ENCODE peak calls at places on chromosomes 3 and 15, in ten cellular contexts. U is mucosa of descending colon, C is psoas muscle, E is spleen, O is epithelial cell of esophagus, Q is endodermal cell, H is astrocyte of the spinal cord, B is esophagus squamous epithelium, X is foreskin fibroblast, I is lung. Y is an unnamed sample.

GRCh38 chr15:62782100-62782791 is 260.3 kb upstream of the TPM1 start:
- DNase-seq in U (no peak), X (peak), H (peak), O (peak), C (peak), B (no peak), E (no peak), I (peak), Q (peak), Y (peak)

GRCh38 chr3:89411211-89411610 is 303.8 kb downstream of the EPHA3 start:
- DNase-seq in H (no peak), U (no peak), I (no peak), O (no peak), X (no peak), C (no peak), Q (no peak), E (no peak), B (no peak), Y (no peak)

GRCh38 chr15:59791646-59792208 is 102.6 kb upstream of the BNIP2 start:
- DNase-seq in C (no peak), U (no peak), H (no peak), I (no peak), B (no peak), Q (no peak), X (no peak), O (no peak), E (no peak), Y (no peak)

GRCh38 chr3:133930341-133930933 is 34.8 kb upstream of the RAB6B start:
- DNase-seq in X (peak), E (peak), H (peak), C (no peak), B (no peak), I (peak), U (no peak), Q (peak), O (peak), Y (no peak)

GRCh38 chr3:101611023-101611422 is 37.0 kb downstream of the PCNP start:
- DNase-seq in H (no peak), E (no peak), B (no peak), I (no peak), O (no peak), Q (no peak), C (no peak), X (no peak), U (no peak), Y (no peak)

GRCh38 chr3:112656045-112656444 is 15.1 kb upstream of the CCDC80 start:
- DNase-seq in U (no peak), C (no peak), H (peak), Q (no peak), X (no peak), E (no peak), O (no peak), I (no peak), B (no peak), Y (no peak)

GRCh38 chr3:159416854-159417253 is 571.8 kb upstream of the IL12A start:
- DNase-seq in E (no peak), U (no peak), B (no peak), O (no peak), X (peak), H (peak), Q (no peak), C (no peak), I (no peak), Y (no peak)

GRCh38 chr3:38573606-38574005 is 75.9 kb downstream of the SCN5A start:
- DNase-seq in H (peak), O (no peak), Q (peak), B (no peak), I (no peak), C (no peak), E (peak), X (no peak), U (no peak), Y (no peak)

GRCh38 chr3:15611018-15611417 is 9.5 kb downstream of the BTD start:
- DNase-seq in B (no peak), I (no peak), Q (no peak), H (no peak), U (no peak), C (no peak), X (no peak), O (no peak), E (no peak), Y (no peak)

GRCh38 chr3:23387286-23387918 is 184.3 kb downstream of the UBE2E2 start:
- DNase-seq in U (no peak), O (no peak), C (no peak), Q (no peak), E (no peak), I (no peak), X (no peak), H (no peak), B (no peak), Y (no peak)

GRCh38 chr3:61371123-61371522 is 119.9 kb upstream of the FHIT start:
- DNase-seq in Q (peak), I (no peak), B (no peak), U (no peak), X (no peak), E (no peak), H (peak), C (no peak), O (peak), Y (peak)

GRCh38 chr3:29382399-29382798 is 101.5 kb downstream of the RBMS3 start:
- DNase-seq in B (no peak), I (no peak), U (no peak), O (no peak), H (peak), X (peak), C (no peak), Q (no peak), E (no peak), Y (no peak)

GRCh38 chr3:102790742-102791141 is 355.9 kb downstream of the ZPLD1 start:
- DNase-seq in E (no peak), U (no peak), O (peak), C (no peak), X (no peak), B (no peak), I (no peak), H (peak), Q (no peak), Y (no peak)

GRCh38 chr3:175456496-175456895 is 597.4 kb downstream of the NAALADL2 start:
- DNase-seq in Q (no peak), I (no peak), O (peak), E (no peak), C (no peak), B (no peak), X (peak), U (no peak), H (no peak), Y (no peak)

GRCh38 chr15:74770211-74770892 is 11.5 kb upstream of the CSK start:
- DNase-seq in X (no peak), H (no peak), E (no peak), Q (no peak), C (no peak), B (no peak), I (no peak), U (no peak), O (no peak), Y (no peak)

GRCh38 chr15:35139822-35140221 is 54.7 kb upstream of the NANOGP8 start:
- DNase-seq in H (no peak), B (no peak), E (no peak), X (no peak), C (no peak), U (no peak), O (no peak), I (no peak), Q (no peak), Y (no peak)

GRCh38 chr3:71859128-71859519 is 74.2 kb upstream of the PROK2 start:
- DNase-seq in I (no peak), H (no peak), X (no peak), C (no peak), E (no peak), U (no peak), B (no peak), O (peak), Q (no peak), Y (no peak)

GRCh38 chr3:61464785-61465184 is 96.6 kb upstream of the PTPRG start:
- DNase-seq in I (no peak), C (no peak), O (no peak), U (no peak), B (no peak), X (no peak), E (no peak), H (no peak), Q (no peak), Y (no peak)

GRCh38 chr15:74319138-74319460 is 48.3 kb downstream of the CYP11A1 start:
- DNase-seq in X (no peak), O (no peak), B (no peak), I (no peak), E (no peak), Q (no peak), H (no peak), C (no peak), U (no peak), Y (no peak)

GRCh38 chr3:75294124-75294523 is 370.0 kb upstream of the FRG2C start:
- DNase-seq in E (no peak), I (peak), H (peak), B (no peak), C (no peak), Q (peak), X (peak), O (no peak), U (peak), Y (peak)

GRCh38 chr15:78302579-78302978 is 3.2 kb upstream of the SKIC8 start:
- DNase-seq in H (peak), U (no peak), X (peak), I (no peak), Q (no peak), O (peak), B (no peak), E (no peak), C (no peak), Y (no peak)

GRCh38 chr3:13204177-13204581 is 130.9 kb upstream of the IQSEC1 start:
- DNase-seq in O (no peak), B (no peak), E (peak), C (no peak), Q (peak), U (no peak), X (no peak), I (no peak), H (no peak), Y (no peak)

GRCh38 chr3:137171834-137172603 is 214.2 kb downstream of the IL20RB start:
- DNase-seq in Q (no peak), C (no peak), E (no peak), I (no peak), U (no peak), X (no peak), H (no peak), O (peak), B (no peak), Y (no peak)

GRCh38 chr3:79086514-79086913 is 681.3 kb downstream of the ROBO1 start:
- DNase-seq in C (no peak), Q (peak), O (peak), U (no peak), X (peak), H (peak), B (no peak), E (no peak), I (peak), Y (peak)

GRCh38 chr3:184757010-184757651 is 45.3 kb upstream of the MAGEF1 start:
- DNase-seq in E (peak), I (no peak), O (peak), B (no peak), Q (peak), U (peak), C (peak), X (peak), H (peak), Y (no peak)

GRCh38 chr3:99614768-99615167 is 23.6 kb upstream of the COL8A1 start:
- DNase-seq in Q (no peak), H (no peak), X (no peak), B (no peak), E (no peak), U (no peak), C (no peak), I (no peak), O (no peak), Y (no peak)

GRCh38 chr3:141257971-141258370 is 26.3 kb downstream of the PXYLP1 start:
- DNase-seq in X (no peak), U (no peak), I (no peak), O (no peak), C (no peak), B (no peak), Q (peak), H (no peak), E (no peak), Y (no peak)

GRCh38 chr3:149277338-149277813 is 55.7 kb upstream of the CP start:
- DNase-seq in H (peak), Q (no peak), C (no peak), O (peak), B (no peak), X (peak), E (no peak), U (no peak), I (no peak), Y (no peak)

GRCh38 chr3:49422379-49423248 is at the start of gene AMT:
- DNase-seq in U (peak), X (no peak), I (peak), O (no peak), B (no peak), H (peak), C (peak), Q (peak), E (peak), Y (peak)

GRCh38 chr3:112117826-112118571 is 15.0 kb downstream of the GCSAM start:
- DNase-seq in H (no peak), C (no peak), B (no peak), E (peak), Q (peak), X (no peak), U (no peak), O (no peak), I (no peak), Y (no peak)

GRCh38 chr3:115785782-115786181 is 162.5 kb downstream of the GAP43 start:
- DNase-seq in E (no peak), X (no peak), B (no peak), C (no peak), I (no peak), H (no peak), U (no peak), Q (no peak), O (no peak), Y (no peak)

GRCh38 chr15:80289558-80290277 is 37.7 kb upstream of the CTXND1 start:
- DNase-seq in E (no peak), C (no peak), U (no peak), X (no peak), I (no peak), H (no peak), O (no peak), Q (no peak), B (no peak), Y (no peak)

DNA sequence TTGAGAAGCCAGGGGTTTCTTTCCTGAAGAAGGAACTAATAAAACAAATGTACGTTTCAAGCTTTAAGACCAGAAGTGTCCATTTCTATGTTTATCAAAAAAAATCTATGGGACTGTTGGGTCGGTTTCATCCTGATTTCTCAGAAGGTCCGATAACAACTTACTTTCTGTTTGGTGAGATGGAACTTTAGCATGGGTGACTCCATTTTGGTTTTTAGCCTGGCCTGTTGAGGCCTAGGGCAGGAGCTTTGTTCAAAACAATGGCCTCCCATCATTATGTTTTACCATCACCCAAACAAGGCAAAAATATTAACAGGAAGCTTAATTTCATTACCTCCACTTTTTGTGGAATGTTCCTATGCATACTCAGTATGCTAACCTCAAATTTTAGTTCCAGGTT is 76.4 kb upstream of the PIAS1 start:
- DNase-seq in E (no peak), O (no peak), Q (no peak), X (no peak), U (no peak), C (no peak), I (no peak), H (no peak), B (no peak), Y (no peak)
- TF ChIP-seq CTCF in E (no peak), O (no peak), Q (no peak), X (no peak), U (no peak), C (no peak), I (no peak), H (no peak), B (no peak), Y (no peak)

GRCh38 chr3:195271859-195272243 is 892 bp upstream of the XXYLT1 start:
- DNase-seq in X (no peak), Q (no peak), C (no peak), E (no peak), B (no peak), H (peak), I (no peak), U (no peak), O (no peak), Y (no peak)
- TF ChIP-seq CTCF in X (no peak), Q (no peak), C (no peak), E (no peak), B (no peak), H (no peak), I (no peak), U (no peak), O (no peak), Y (no peak)

DNA sequence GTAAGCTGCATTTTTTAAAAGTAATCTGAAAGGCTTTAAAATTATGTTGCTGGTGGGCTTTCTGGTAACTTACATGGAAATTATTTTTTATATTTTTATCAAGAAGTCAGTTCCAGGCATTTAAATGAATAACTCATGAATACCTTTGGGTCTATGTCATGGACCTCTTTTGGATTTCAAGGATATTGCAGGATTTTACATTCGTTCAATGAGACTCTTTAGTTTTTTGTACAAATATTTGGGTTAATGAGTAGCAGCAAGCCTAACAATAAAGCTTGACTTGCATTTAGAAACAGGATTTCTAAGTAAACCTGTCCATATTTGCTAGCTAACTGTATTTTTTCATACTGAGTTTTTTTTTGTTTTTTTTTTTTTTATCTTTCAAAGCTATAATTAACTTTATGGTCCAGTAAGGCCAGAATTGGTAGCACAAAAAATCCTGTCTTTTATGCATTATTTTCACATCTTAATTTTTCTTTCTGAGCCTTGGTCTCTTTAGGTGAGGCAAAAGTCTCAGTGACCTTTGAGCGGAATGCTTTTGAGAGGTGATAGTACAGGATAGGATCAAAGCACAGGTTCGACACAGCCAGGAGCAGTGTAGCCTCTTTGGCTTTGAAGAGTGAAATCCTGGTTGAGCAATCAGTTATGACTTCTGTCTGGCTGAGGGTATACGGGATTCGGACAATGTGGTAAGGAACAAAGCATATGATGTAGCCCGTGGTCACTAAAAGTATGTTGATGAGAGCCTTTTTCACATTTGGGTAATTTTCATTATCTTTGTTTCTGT is 4.8 kb downstream of the GPR171 start:
- DNase-seq in U (no peak), X (no peak), I (no peak), H (no peak), O (no peak), C (no peak), B (no peak), E (no peak), Q (no peak), Y (no peak)
- TF ChIP-seq CTCF in U (no peak), X (no peak), I (no peak), H (no peak), O (no peak), C (no peak), B (no peak), E (no peak), Q (no peak), Y (no peak)

GRCh38 chr3:126474498-126475410 is 937 bp downstream of the ZXDC start:
- DNase-seq in X (no peak), H (peak), I (peak), U (peak), Q (peak), O (peak), C (peak), E (peak), B (peak), Y (peak)
- TF ChIP-seq CTCF in X (no peak), H (no peak), I (no peak), U (no peak), Q (peak), O (no peak), C (no peak), E (no peak), B (no peak), Y (peak)

DNA sequence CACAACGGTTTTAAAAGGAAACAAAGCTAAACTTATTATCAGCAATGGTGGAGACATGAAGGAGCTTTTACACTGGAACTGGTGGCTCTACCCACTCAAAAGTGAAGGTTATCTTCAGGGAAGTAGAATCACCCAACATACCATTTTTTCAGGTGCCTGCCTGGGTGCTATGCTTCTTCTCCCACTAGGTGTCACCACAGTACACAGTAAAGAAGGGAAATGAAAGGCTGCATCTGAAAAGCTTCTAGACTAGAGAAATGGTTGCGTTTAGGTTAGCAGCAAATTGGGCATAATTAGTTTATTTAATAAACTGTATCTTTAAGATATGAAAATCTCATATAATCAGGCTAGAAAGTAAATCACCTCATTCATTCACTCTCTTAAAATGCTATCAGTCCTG is 47.0 kb upstream of the SELENOK start:
- DNase-seq in U (no peak), E (no peak), C (no peak), Q (peak), O (peak), B (no peak), I (no peak), H (peak), X (peak), Y (peak)
- TF ChIP-seq CTCF in U (peak), E (peak), C (peak), Q (peak), O (peak), B (peak), I (peak), H (peak), X (peak), Y (peak)

DNA sequence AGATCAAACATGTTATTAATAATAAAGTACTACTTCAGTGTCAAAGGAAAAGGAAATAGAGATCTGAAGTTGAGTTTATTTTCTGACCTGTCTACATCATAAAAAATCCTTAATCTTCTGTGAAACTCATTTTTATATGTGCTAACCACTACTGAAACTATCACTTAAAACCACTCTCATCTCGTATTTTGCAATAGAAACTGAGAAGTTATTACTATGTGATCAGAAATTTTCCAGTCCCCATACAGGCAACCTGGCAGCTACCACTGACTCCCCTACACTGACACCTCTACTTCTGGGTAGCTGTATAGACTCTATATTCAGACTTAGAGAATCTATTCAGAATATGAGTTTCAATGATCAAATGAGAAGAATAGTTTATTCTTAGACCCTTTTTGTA is 8.3 kb downstream of the HDGFL3 start:
- DNase-seq in C (no peak), Q (no peak), U (no peak), H (no peak), E (no peak), X (no peak), I (no peak), O (no peak), B (no peak), Y (no peak)
- TF ChIP-seq CTCF in C (no peak), Q (no peak), U (no peak), H (no peak), E (no peak), X (no peak), I (no peak), O (no peak), B (no peak), Y (no peak)

Y was measured in neural crest cell.